ENCODE peak calls at places on chromosomes 4 and X, in six cellular contexts. J is mesendoderm, I is SK-N-SH, E is uterus, M is hepatocyte, G is lower lobe of right lung. N is an unnamed sample.

GRCh38 chr4:16442296-16442695 is 216.0 kb upstream of the TAPT1 start:
- DNase-seq in J (no peak), I (no peak), E (no peak), M (no peak), G (no peak), N (no peak)

GRCh38 chr4:185573651-185574199 is 38.4 kb upstream of the PDLIM3 start:
- DNase-seq in J (peak; percentile 98), I (peak; percentile 36), E (peak; percentile 39), M (peak; percentile 47), G (no peak), N (peak; percentile 68)

GRCh38 chr4:52588097-52588496 is 71.0 kb downstream of the USP46 start:
- DNase-seq in J (peak; percentile 76), I (peak; percentile 56), E (peak; percentile 24), M (peak; percentile 14), G (no peak), N (peak; percentile 58)

GRCh38 chr4:153755186-153755585 is 4.6 kb downstream of the RNF175 start:
- DNase-seq in J (no peak), I (no peak), E (no peak), M (no peak), G (no peak), N (no peak)

GRCh38 chr4:139654516-139654915 is 11.1 kb upstream of the MGST2 start:
- DNase-seq in J (no peak), I (no peak), E (no peak), M (no peak), G (no peak), N (no peak)

GRCh38 chr4:173834151-173834550 is 304.1 kb upstream of the HAND2 start:
- DNase-seq in J (peak; percentile 12), I (no peak), E (no peak), M (no peak), G (no peak), N (peak; percentile 1)

GRCh38 chr4:7107166-7107905 is 39.5 kb upstream of the GRPEL1 start:
- DNase-seq in J (no peak), I (peak; percentile 11), E (no peak), M (no peak), G (peak; percentile 14), N (peak; percentile 31)

GRCh38 chr4:88828846-88829245 is 131.2 kb upstream of the NAP1L5 start:
- DNase-seq in J (no peak), I (no peak), E (no peak), M (no peak), G (no peak), N (no peak)

GRCh38 chr4:8428288-8429097 is 12.0 kb downstream of the ACOX3 start:
- DNase-seq in J (peak; percentile 93), I (peak; percentile 99), E (peak; percentile 78), M (peak; percentile 96), G (peak; percentile 91), N (peak; percentile 99)

GRCh38 chr4:139589619-139590018 is 33.6 kb upstream of the SETD7 start:
- DNase-seq in J (no peak), I (no peak), E (no peak), M (no peak), G (no peak), N (no peak)

GRCh38 chrX:7444967-7445366 is 297.0 kb upstream of the PUDP start:
- DNase-seq in J (peak; percentile 28), I (no peak), E (no peak), M (no peak), G (no peak), N (no peak)

GRCh38 chr4:67871867-67872266 is 11.9 kb downstream of the TMPRSS11D start:
- DNase-seq in J (peak; percentile 44), I (peak; percentile 20), E (no peak), M (peak; percentile 58), G (no peak), N (peak; percentile 27)

GRCh38 chrX:149691794-149692193 is 20.1 kb upstream of the MAGEA11 start:
- DNase-seq in J (no peak), I (no peak), E (no peak), M (no peak), G (no peak), N (no peak)
- H3K4me3 ChIP-seq in J (no peak overlapping the region), I (no peak overlapping the region), E (no peak overlapping the region), M (no peak overlapping the region), G (no peak overlapping the region), N (no peak overlapping the region)

GRCh38 chr4:163991268-163991667 is 496.8 kb downstream of the TMA16 start:
- DNase-seq in J (peak; percentile 81), I (no peak), E (no peak), M (peak; percentile 9), G (no peak), N (no peak)

GRCh38 chr4:163988391-163988790 is 493.9 kb downstream of the TMA16 start:
- DNase-seq in J (no peak), I (no peak), E (no peak), M (no peak), G (no peak), N (no peak)

GRCh38 chr4:163988921-163989320 is 494.4 kb downstream of the TMA16 start:
- DNase-seq in J (peak; percentile 26), I (no peak), E (no peak), M (no peak), G (no peak), N (no peak)
- H3K36me3 ChIP-seq in J (no peaks in the 10 kb centered on the region), I (no peaks in the 10 kb centered on the region), E (no peaks in the 10 kb centered on the region), M (no peaks in the 10 kb centered on the region), G (no peaks in the 10 kb centered on the region), N (no peaks in the 10 kb centered on the region)

GRCh38 chr4:25658777-25659176 is 3.1 kb downstream of the SLC34A2 start:
- DNase-seq in J (no peak), I (no peak), E (no peak), M (no peak), G (no peak), N (no peak)

GRCh38 chr4:25654971-25655963 is at the start of gene SLC34A2:
- DNase-seq in J (peak; percentile 84), I (peak; percentile 33), E (no peak), M (peak; percentile 63), G (peak; percentile 88), N (peak; percentile 91)

GRCh38 chr4:25662306-25662705 is 6.7 kb downstream of the SLC34A2 start:
- DNase-seq in J (no peak), I (no peak), E (no peak), M (no peak), G (no peak), N (no peak)

GRCh38 chr4:25656031-25656430 is 380 bp downstream of the SLC34A2 start:
- DNase-seq in J (peak; percentile 37), I (no peak), E (no peak), M (no peak), G (no peak), N (no peak)

DNA sequence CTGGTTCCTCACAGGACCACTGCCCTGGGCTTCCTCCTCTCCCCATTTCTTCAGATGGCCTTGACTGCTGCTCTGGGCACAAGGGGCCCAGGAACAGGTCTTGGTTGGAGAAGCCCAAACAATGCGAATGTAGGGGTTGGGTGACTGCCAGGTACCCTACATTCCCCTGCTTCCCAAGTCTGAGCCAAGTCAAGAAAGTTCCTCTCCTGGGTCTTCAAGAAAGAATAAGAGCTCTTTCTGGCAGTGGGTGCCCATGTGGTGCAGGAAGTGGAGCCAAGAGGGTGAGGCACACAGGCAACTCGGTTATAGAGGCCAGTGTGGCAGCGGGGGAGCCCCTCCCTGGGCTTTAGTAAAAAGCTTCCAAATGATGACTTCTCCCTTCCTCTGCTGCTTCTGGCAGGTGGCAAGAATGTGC is 2.7 kb downstream of the SLC34A2 start:
- DNase-seq in J (no peak), I (no peak), E (no peak), M (no peak), G (no peak), N (no peak)
- H3K4me3 ChIP-seq in J (no peak overlapping the region), I (no peak overlapping the region), E (no peak overlapping the region), M (no peak overlapping the region), G (peak overlapping the region; percentile 57), N (no peak overlapping the region)

DNA sequence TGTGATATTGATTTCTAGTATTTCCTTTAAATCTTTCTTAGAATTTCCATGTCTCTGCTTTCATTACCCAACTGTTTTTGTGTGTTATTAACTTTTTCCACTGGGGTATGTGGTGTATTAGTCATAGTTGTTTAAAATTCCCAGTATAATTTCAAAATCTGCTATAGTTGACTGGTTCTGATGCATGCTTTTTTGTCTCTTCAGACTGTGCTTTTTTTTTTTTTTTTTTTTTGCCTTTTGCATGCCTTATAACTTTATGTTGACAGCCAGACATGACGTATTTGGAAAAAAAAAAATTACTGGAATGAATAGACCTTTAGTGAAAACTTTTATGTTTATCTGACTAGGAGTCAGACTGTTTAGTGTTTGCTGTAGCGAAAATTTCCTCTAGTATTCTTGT is 580.4 kb downstream of the ANKRD50 start:
- DNase-seq in J (no peak), I (no peak), E (no peak), M (no peak), G (no peak), N (no peak)
- H3K36me3 ChIP-seq in J (no peaks in the 10 kb centered on the region), I (no peaks in the 10 kb centered on the region), E (no peaks in the 10 kb centered on the region), M (no peaks in the 10 kb centered on the region), G (no peaks in the 10 kb centered on the region), N (no peaks in the 10 kb centered on the region)

N was measured in H7.